ENCODE peak calls at places on chromosomes 7 and 10, in six cellular contexts. W is keratinocyte, I is transverse colon, Z is astrocyte of the spinal cord, H is AG09309, C is GM12865. J is an unnamed sample.

GRCh38 chr10:61942997-61943457 is 41.5 kb downstream of the ARID5B start:
- DNase-seq in H (peak; percentile 16), I (no peak), Z (peak; percentile 55), W (no peak), C (peak; percentile 33), J (no peak)

GRCh38 chr10:67917169-67917568 is 32.7 kb downstream of the SIRT1 start:
- DNase-seq in I (no peak), H (no peak), W (no peak), C (no peak), Z (no peak), J (no peak)

GRCh38 chr10:20089884-20090283 is 273.7 kb downstream of the PLXDC2 start:
- DNase-seq in Z (no peak), C (no peak), H (no peak), I (no peak), W (no peak), J (no peak)

GRCh38 chr10:52335665-52336064 is 21.6 kb downstream of the DKK1 start:
- DNase-seq in Z (no peak), I (no peak), W (no peak), H (no peak), C (no peak), J (no peak)

GRCh38 chr7:107002804-107003137 is 41.7 kb upstream of the PRKAR2B start:
- DNase-seq in I (no peak), H (no peak), Z (no peak), W (no peak), C (no peak), J (no peak)

GRCh38 chr10:96130326-96130758 is 245 bp downstream of the ZNF518A start:
- DNase-seq in C (peak; percentile 94), Z (no peak), H (no peak), W (no peak), I (peak; percentile 80), J (peak; percentile 52)

GRCh38 chr7:87398441-87398840 is 53.0 kb downstream of the CROT start:
- DNase-seq in I (no peak), C (no peak), W (peak; percentile 33), Z (peak; percentile 44), H (no peak), J (peak; percentile 52)

GRCh38 chr10:3455385-3456334 is 283.1 kb upstream of the PITRM1 start:
- DNase-seq in C (no peak), H (no peak), W (no peak), Z (peak; percentile 60), I (no peak), J (no peak)

GRCh38 chr10:86127274-86127819 is 239.2 kb downstream of the GRID1 start:
- DNase-seq in C (no peak), I (no peak), H (no peak), Z (no peak), W (no peak), J (no peak)

GRCh38 chr7:48938539-48938938 is 14.2 kb downstream of the CDC14C start:
- DNase-seq in C (no peak), W (no peak), Z (peak; percentile 88), H (no peak), I (no peak), J (peak; percentile 78)

GRCh38 chr7:156764016-156764669 is 123.6 kb downstream of the RNF32 start:
- DNase-seq in I (peak; percentile 71), Z (peak; percentile 81), C (no peak), H (peak; percentile 31), W (no peak), J (peak; percentile 36)

GRCh38 chr7:98869374-98870070 is at the start of gene TMEM130:
- DNase-seq in C (no peak), Z (no peak), H (no peak), I (no peak), W (no peak), J (no peak)

GRCh38 chr10:96984512-96985225 is 152.6 kb downstream of the LCOR start:
- DNase-seq in C (no peak), W (no peak), I (no peak), Z (peak; percentile 50), H (no peak), J (no peak)

GRCh38 chr10:27240891-27241639 is 468 bp upstream of the ACBD5 start:
- DNase-seq in Z (peak; percentile 26), W (no peak), C (peak; percentile 67), I (peak; percentile 17), H (no peak), J (no peak)

GRCh38 chr7:38822556-38822955 is 86.4 kb downstream of the VPS41 start:
- DNase-seq in H (no peak), I (no peak), W (no peak), Z (peak; percentile 36), C (no peak), J (no peak)

GRCh38 chr10:91632671-91633550 is at the start of gene PPP1R3C:
- DNase-seq in W (peak; percentile 45), C (peak; percentile 33), Z (peak; percentile 91), H (peak; percentile 73), I (peak; percentile 79), J (peak; percentile 65)

GRCh38 chr7:18212788-18213187 is 185.1 kb upstream of the PRPS1L1 start:
- DNase-seq in I (no peak), Z (peak; percentile 26), C (no peak), H (peak; percentile 62), W (no peak), J (no peak)

GRCh38 chr7:108581655-108582491 is 12.2 kb downstream of the DNAJB9 start:
- DNase-seq in I (no peak), C (no peak), H (no peak), Z (peak; percentile 38), W (no peak), J (peak; percentile 31)
- H3K4me3 ChIP-seq in I (no peak overlapping the region), C (no peak overlapping the region), H (no peak overlapping the region), Z (no peak overlapping the region), W (no peak overlapping the region), J (no peak overlapping the region)

GRCh38 chr7:35726654-35727053 is 31.7 kb upstream of the HERPUD2 start:
- DNase-seq in C (peak; percentile 78), I (no peak), Z (no peak), W (no peak), H (no peak), J (no peak)

GRCh38 chr7:35728412-35729060 is 33.6 kb upstream of the HERPUD2 start:
- DNase-seq in W (no peak), I (no peak), Z (no peak), H (no peak), C (peak; percentile 49), J (no peak)

GRCh38 chr7:35729061-35729783 is 34.3 kb upstream of the HERPUD2 start:
- DNase-seq in W (no peak), H (no peak), Z (no peak), I (peak; percentile 23), C (peak; percentile 96), J (no peak)

GRCh38 chr7:35725280-35725680 is 30.3 kb upstream of the HERPUD2 start:
- DNase-seq in W (no peak), C (peak; percentile 99), H (no peak), Z (no peak), I (peak; percentile 71), J (no peak)

DNA sequence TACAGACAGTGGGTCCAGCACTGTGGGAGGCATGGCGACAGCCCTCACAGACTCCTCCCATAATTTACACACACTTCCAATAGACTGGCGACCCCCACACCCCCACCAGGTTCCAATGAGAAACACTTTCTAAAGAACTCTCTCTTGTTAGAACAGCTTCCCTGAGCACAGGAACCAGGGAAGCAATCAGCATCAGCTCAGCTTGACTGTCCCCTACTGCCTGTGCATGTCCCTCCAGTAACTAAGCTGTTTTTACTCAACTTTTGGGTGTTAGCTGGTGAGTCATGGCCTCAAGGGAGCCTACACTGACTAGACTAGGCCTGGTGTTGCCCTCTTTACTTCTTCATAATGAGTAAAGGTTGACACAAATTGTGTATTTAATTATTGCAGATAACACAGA is 32.6 kb upstream of the HERPUD2 start:
- DNase-seq in W (no peak), C (peak; percentile 87), H (no peak), I (no peak), Z (no peak), J (no peak)
- TF ChIP-seq CTCF in W (no peak), C (no peak), H (no peak), I (no peak), Z (no peak), J (no peak)

DNA sequence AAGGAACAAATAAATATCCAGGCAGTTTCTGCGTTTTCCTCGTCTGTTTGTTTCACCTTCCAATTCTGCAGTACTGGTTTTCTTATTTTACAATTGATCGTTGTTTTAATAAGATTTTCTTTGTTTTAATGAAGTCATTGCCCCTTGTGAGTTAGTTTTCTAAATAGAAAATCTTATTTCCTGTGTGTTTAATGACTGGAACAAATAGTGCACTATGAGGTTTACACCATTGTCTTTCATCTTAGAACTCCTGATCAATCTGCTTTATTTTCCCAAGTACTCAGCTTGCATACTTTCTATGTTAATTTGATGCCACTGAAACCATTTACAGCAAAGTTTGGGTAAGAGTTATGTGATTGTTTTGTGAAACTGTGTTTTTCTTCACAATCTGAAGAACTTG is 1.3 kb downstream of the PLEKHA1 start:
- DNase-seq in W (no peak), I (no peak), C (no peak), Z (no peak), H (no peak), J (no peak)
- H3K4me3 ChIP-seq in W (peak overlapping the region; percentile 78), I (peak overlapping the region; percentile 73), C (peak overlapping the region; percentile 37), Z (peak overlapping the region; percentile 82), H (peak overlapping the region; percentile 66), J (peak overlapping the region; percentile 66)

GRCh38 chr7:104160375-104160774 is 47.4 kb downstream of the ORC5 start:
- DNase-seq in I (no peak), W (no peak), H (no peak), C (no peak), Z (peak; percentile 44), J (no peak)
- TF ChIP-seq CTCF in I (no peak), W (no peak), H (no peak), C (no peak), Z (peak; percentile 18), J (no peak)